ENCODE peak calls at places on chromosomes 16 and 17, in seven cellular contexts. One of them, this sample, is unnamed.
A peak's percentile ranks its signal among the peaks of the same experiment; 100 is the strongest.

GRCh38 chr16:86949630-86950029 is 367.6 kb downstream of the C16orf95 start:
- DNase-seq in naive thymus-derived CD4-positive, alpha-beta T cell: no peak
- DNase-seq in fibroblast of lung: no peak
- DNase-seq in uterus: no peak
- DNase-seq in BJ: no peak
- DNase-seq in stimulated activated CD8-positive, alpha-beta memory T cell treated with anti-CD3 and anti-CD28 coated beads, Interleukin-2, amount 100 ng/mL, for 48 hours: no peak
- DNase-seq in fibroblast of mammary gland: no peak
- DNase-seq in this sample: no peak

GRCh38 chr16:85435298-85435697 is 177.8 kb upstream of the GSE1 start:
- DNase-seq in naive thymus-derived CD4-positive, alpha-beta T cell: no peak
- DNase-seq in fibroblast of lung: no peak
- DNase-seq in uterus: no peak
- DNase-seq in BJ: no peak
- DNase-seq in stimulated activated CD8-positive, alpha-beta memory T cell treated with anti-CD3 and anti-CD28 coated beads, Interleukin-2, amount 100 ng/mL, for 48 hours: no peak
- DNase-seq in fibroblast of mammary gland: no peak
- DNase-seq in this sample: no peak

GRCh38 chr16:85751665-85752501 is 987 bp upstream of the C16orf74 start:
- DNase-seq in naive thymus-derived CD4-positive, alpha-beta T cell: no peak
- DNase-seq in fibroblast of lung: peak; percentile 25
- DNase-seq in uterus: no peak
- DNase-seq in BJ: no peak
- DNase-seq in stimulated activated CD8-positive, alpha-beta memory T cell treated with anti-CD3 and anti-CD28 coated beads, Interleukin-2, amount 100 ng/mL, for 48 hours: no peak
- DNase-seq in fibroblast of mammary gland: no peak
- DNase-seq in this sample: no peak

GRCh38 chr16:57868913-57869520 is 66.7 kb upstream of the KIFC3 start:
- DNase-seq in naive thymus-derived CD4-positive, alpha-beta T cell: no peak
- DNase-seq in fibroblast of lung: no peak
- DNase-seq in uterus: no peak
- DNase-seq in BJ: no peak
- DNase-seq in stimulated activated CD8-positive, alpha-beta memory T cell treated with anti-CD3 and anti-CD28 coated beads, Interleukin-2, amount 100 ng/mL, for 48 hours: no peak
- DNase-seq in fibroblast of mammary gland: no peak
- DNase-seq in this sample: no peak

GRCh38 chr17:7016886-7017826 is 4.7 kb downstream of the RNASEK start:
- DNase-seq in naive thymus-derived CD4-positive, alpha-beta T cell: no peak
- DNase-seq in fibroblast of lung: no peak
- DNase-seq in uterus: no peak
- DNase-seq in BJ: no peak
- DNase-seq in stimulated activated CD8-positive, alpha-beta memory T cell treated with anti-CD3 and anti-CD28 coated beads, Interleukin-2, amount 100 ng/mL, for 48 hours: no peak
- DNase-seq in fibroblast of mammary gland: no peak
- DNase-seq in this sample: no peak

GRCh38 chr16:30741461-30741914 is 6.7 kb upstream of the PHKG2 start:
- DNase-seq in naive thymus-derived CD4-positive, alpha-beta T cell: no peak
- DNase-seq in fibroblast of lung: peak; percentile 50
- DNase-seq in uterus: no peak
- DNase-seq in BJ: peak; percentile 38
- DNase-seq in stimulated activated CD8-positive, alpha-beta memory T cell treated with anti-CD3 and anti-CD28 coated beads, Interleukin-2, amount 100 ng/mL, for 48 hours: no peak
- DNase-seq in fibroblast of mammary gland: peak; percentile 75
- DNase-seq in this sample: peak; percentile 67

GRCh38 chr17:7886227-7887037 is 2.2 kb upstream of the CHD3 start:
- DNase-seq in naive thymus-derived CD4-positive, alpha-beta T cell: peak; percentile 62
- DNase-seq in fibroblast of lung: peak; percentile 8
- DNase-seq in uterus: peak; percentile 52
- DNase-seq in BJ: no peak
- DNase-seq in stimulated activated CD8-positive, alpha-beta memory T cell treated with anti-CD3 and anti-CD28 coated beads, Interleukin-2, amount 100 ng/mL, for 48 hours: peak; percentile 40
- DNase-seq in fibroblast of mammary gland: no peak
- DNase-seq in this sample: peak; percentile 38

GRCh38 chr17:834136-834535 is 52.0 kb downstream of the MRM3 start:
- DNase-seq in naive thymus-derived CD4-positive, alpha-beta T cell: no peak
- DNase-seq in fibroblast of lung: no peak
- DNase-seq in uterus: no peak
- DNase-seq in BJ: no peak
- DNase-seq in stimulated activated CD8-positive, alpha-beta memory T cell treated with anti-CD3 and anti-CD28 coated beads, Interleukin-2, amount 100 ng/mL, for 48 hours: no peak
- DNase-seq in fibroblast of mammary gland: no peak
- DNase-seq in this sample: no peak

GRCh38 chr17:51372345-51373004 is 112.1 kb downstream of the UTP18 start:
- DNase-seq in naive thymus-derived CD4-positive, alpha-beta T cell: no peak
- DNase-seq in fibroblast of lung: peak; percentile 28
- DNase-seq in uterus: no peak
- DNase-seq in BJ: no peak
- DNase-seq in stimulated activated CD8-positive, alpha-beta memory T cell treated with anti-CD3 and anti-CD28 coated beads, Interleukin-2, amount 100 ng/mL, for 48 hours: no peak
- DNase-seq in fibroblast of mammary gland: peak; percentile 59
- DNase-seq in this sample: peak; percentile 24

GRCh38 chr17:14299261-14300093 is 1.4 kb upstream of the HS3ST3B1 start:
- DNase-seq in naive thymus-derived CD4-positive, alpha-beta T cell: peak; percentile 43
- DNase-seq in fibroblast of lung: peak; percentile 69
- DNase-seq in uterus: peak; percentile 33
- DNase-seq in BJ: no peak
- DNase-seq in stimulated activated CD8-positive, alpha-beta memory T cell treated with anti-CD3 and anti-CD28 coated beads, Interleukin-2, amount 100 ng/mL, for 48 hours: peak; percentile 38
- DNase-seq in fibroblast of mammary gland: peak; percentile 61
- DNase-seq in this sample: no peak

GRCh38 chr16:17529982-17530760 is 59.4 kb upstream of the XYLT1 start:
- DNase-seq in naive thymus-derived CD4-positive, alpha-beta T cell: peak; percentile 68
- DNase-seq in fibroblast of lung: no peak
- DNase-seq in uterus: no peak
- DNase-seq in BJ: no peak
- DNase-seq in stimulated activated CD8-positive, alpha-beta memory T cell treated with anti-CD3 and anti-CD28 coated beads, Interleukin-2, amount 100 ng/mL, for 48 hours: no peak
- DNase-seq in fibroblast of mammary gland: no peak
- DNase-seq in this sample: peak; percentile 43

GRCh38 chr17:80899402-80900268 is 92.0 kb upstream of the CHMP6 start:
- DNase-seq in naive thymus-derived CD4-positive, alpha-beta T cell: peak; percentile 76
- DNase-seq in fibroblast of lung: peak; percentile 37
- DNase-seq in uterus: no peak
- DNase-seq in BJ: no peak
- DNase-seq in stimulated activated CD8-positive, alpha-beta memory T cell treated with anti-CD3 and anti-CD28 coated beads, Interleukin-2, amount 100 ng/mL, for 48 hours: peak; percentile 62
- DNase-seq in fibroblast of mammary gland: peak; percentile 34
- DNase-seq in this sample: peak; percentile 10

GRCh38 chr16:55655709-55656694 is at the start of gene SLC6A2:
- DNase-seq in naive thymus-derived CD4-positive, alpha-beta T cell: no peak
- DNase-seq in fibroblast of lung: no peak
- DNase-seq in uterus: no peak
- DNase-seq in BJ: no peak
- DNase-seq in stimulated activated CD8-positive, alpha-beta memory T cell treated with anti-CD3 and anti-CD28 coated beads, Interleukin-2, amount 100 ng/mL, for 48 hours: no peak
- DNase-seq in fibroblast of mammary gland: no peak
- DNase-seq in this sample: no peak

GRCh38 chr16:57539072-57539796 is 2.9 kb upstream of the CCDC102A start:
- DNase-seq in naive thymus-derived CD4-positive, alpha-beta T cell: no peak
- DNase-seq in fibroblast of lung: no peak
- DNase-seq in uterus: no peak
- DNase-seq in BJ: no peak
- DNase-seq in stimulated activated CD8-positive, alpha-beta memory T cell treated with anti-CD3 and anti-CD28 coated beads, Interleukin-2, amount 100 ng/mL, for 48 hours: no peak
- DNase-seq in fibroblast of mammary gland: peak; percentile 5
- DNase-seq in this sample: no peak

This sample was measured in small intestine.